ENCODE peak calls at places on chromosomes 11 and 22, in nine cellular contexts. N, H, R, J, O, D, G, Z and L are unnamed samples.

GRCh38 chr11:33315822-33316221 is 58.6 kb downstream of the HIPK3 start:
- DNase-seq in N (no peak), H (no peak), R (no peak), J (no peak), O (no peak), D (no peak), G (no peak), Z (no peak), L (no peak)

GRCh38 chr11:27462543-27462942 is 10.0 kb downstream of the LGR4 start:
- DNase-seq in N (no peak), H (no peak), R (no peak), J (no peak), O (no peak), D (no peak), G (no peak), Z (no peak), L (peak; percentile 52)

GRCh38 chr11:20367313-20367948 is 3.9 kb downstream of the HTATIP2 start:
- DNase-seq in N (no peak), H (peak; percentile 39), R (peak; percentile 64), J (peak; percentile 95), O (peak; percentile 81), D (no peak), G (no peak), Z (peak; percentile 28), L (peak; percentile 93)

GRCh38 chr11:2516276-2517015 is 71.6 kb downstream of the KCNQ1 start:
- DNase-seq in N (no peak), H (no peak), R (no peak), J (no peak), O (no peak), D (no peak), G (no peak), Z (no peak), L (no peak)

GRCh38 chr22:47053013-47053864 is 290.8 kb downstream of the TBC1D22A start:
- DNase-seq in N (no peak), H (no peak), R (no peak), J (no peak), O (no peak), D (no peak), G (no peak), Z (no peak), L (no peak)

GRCh38 chr22:35116269-35116668 is 50.3 kb downstream of the ISX start:
- DNase-seq in N (no peak), H (no peak), R (no peak), J (no peak), O (no peak), D (no peak), G (no peak), Z (no peak), L (no peak)

GRCh38 chr11:42239102-42239501 is 779.6 kb upstream of the LRRC4C start:
- DNase-seq in N (no peak), H (no peak), R (no peak), J (peak; percentile 88), O (peak; percentile 68), D (no peak), G (no peak), Z (no peak), L (peak; percentile 17)

GRCh38 chr11:78406568-78407196 is 10.9 kb downstream of the GAB2 start:
- DNase-seq in N (no peak), H (no peak), R (no peak), J (no peak), O (no peak), D (no peak), G (no peak), Z (no peak), L (no peak)

GRCh38 chr11:16958833-16959232 is 55.4 kb downstream of the PLEKHA7 start:
- DNase-seq in N (no peak), H (no peak), R (no peak), J (no peak), O (no peak), D (no peak), G (no peak), Z (no peak), L (no peak)

GRCh38 chr11:67464411-67465189 is 4.5 kb downstream of the TMEM134 start:
- DNase-seq in N (peak; percentile 96), H (no peak), R (peak; percentile 81), J (peak; percentile 25), O (peak; percentile 95), D (peak; percentile 88), G (peak; percentile 87), Z (peak; percentile 86), L (peak; percentile 79)

GRCh38 chr22:22703715-22704114 is 59.3 kb downstream of the GGTLC2 start:
- DNase-seq in N (no peak), H (no peak), R (no peak), J (peak; percentile 96), O (no peak), D (no peak), G (no peak), Z (no peak), L (peak; percentile 76)

GRCh38 chr11:9747816-9748215 is 83.9 kb downstream of the SWAP70 start:
- DNase-seq in N (no peak), H (no peak), R (no peak), J (no peak), O (peak; percentile 77), D (no peak), G (no peak), Z (no peak), L (no peak)

GRCh38 chr22:48488611-48489456 is 1338.8 kb downstream of the BRD1 start:
- DNase-seq in N (no peak), H (no peak), R (no peak), J (no peak), O (peak; percentile 44), D (peak; percentile 72), G (no peak), Z (no peak), L (peak; percentile 24)

GRCh38 chr11:93633835-93634234 is 27.6 kb upstream of the CEP295 start:
- DNase-seq in N (no peak), H (no peak), R (no peak), J (no peak), O (no peak), D (no peak), G (no peak), Z (no peak), L (no peak)

GRCh38 chr11:44224867-44225501 is 85.0 kb downstream of the ALX4 start:
- DNase-seq in N (no peak), H (no peak), R (no peak), J (peak; percentile 58), O (no peak), D (no peak), G (no peak), Z (no peak), L (peak; percentile 57)

GRCh38 chr11:125777309-125777708 is 1.3 kb downstream of the PATE2 start:
- DNase-seq in N (no peak), H (no peak), R (no peak), J (peak; percentile 22), O (no peak), D (no peak), G (no peak), Z (no peak), L (peak; percentile 68)

GRCh38 chr11:116661056-116661455 is 111.7 kb downstream of the BUD13 start:
- DNase-seq in N (no peak), H (no peak), R (no peak), J (no peak), O (no peak), D (no peak), G (no peak), Z (no peak), L (no peak)

GRCh38 chr11:117300301-117300700 is 9.2 kb downstream of the BACE1-AS start:
- DNase-seq in N (no peak), H (no peak), R (no peak), J (peak; percentile 15), O (peak; percentile 69), D (no peak), G (no peak), Z (no peak), L (peak; percentile 52)

GRCh38 chr11:67006029-67006884 is 16.7 kb upstream of the SYT12 start:
- DNase-seq in N (peak; percentile 93), H (no peak), R (peak; percentile 62), J (peak; percentile 52), O (no peak), D (no peak), G (no peak), Z (no peak), L (peak; percentile 27)

GRCh38 chr11:99535819-99536218 is 515.1 kb downstream of the CNTN5 start:
- DNase-seq in N (no peak), H (no peak), R (no peak), J (no peak), O (no peak), D (no peak), G (no peak), Z (no peak), L (no peak)

GRCh38 chr11:6657346-6657745 is 1.7 kb upstream of the DCHS1 start:
- DNase-seq in N (no peak), H (no peak), R (no peak), J (peak; percentile 36), O (no peak), D (no peak), G (no peak), Z (no peak), L (peak; percentile 52)

GRCh38 chr11:33687733-33688479 is 12.7 kb downstream of the C11orf91 start:
- DNase-seq in N (peak; percentile 54), H (peak; percentile 65), R (peak; percentile 60), J (peak; percentile 81), O (no peak), D (no peak), G (no peak), Z (no peak), L (peak; percentile 86)

GRCh38 chr22:23503142-23503541 is 76.9 kb downstream of the IGLL1 start:
- DNase-seq in N (no peak), H (no peak), R (no peak), J (no peak), O (no peak), D (no peak), G (no peak), Z (no peak), L (no peak)

GRCh38 chr22:38572065-38572464 is 2.1 kb upstream of the DMC1 start:
- DNase-seq in N (peak; percentile 74), H (peak; percentile 56), R (peak; percentile 24), J (peak; percentile 67), O (no peak), D (no peak), G (no peak), Z (peak; percentile 2), L (peak; percentile 80)

GRCh38 chr11:129769059-129769458 is 46.6 kb upstream of the TMEM45B start:
- DNase-seq in N (no peak), H (no peak), R (no peak), J (no peak), O (no peak), D (no peak), G (no peak), Z (no peak), L (no peak)

GRCh38 chr11:111417766-111418435 is 38.8 kb upstream of the POU2AF1 start:
- DNase-seq in N (peak; percentile 94), H (peak; percentile 20), R (no peak), J (peak; percentile 90), O (peak; percentile 94), D (no peak), G (peak; percentile 47), Z (no peak), L (peak; percentile 48)

GRCh38 chr22:42655693-42656092 is 6.5 kb upstream of the CYB5R3 start:
- DNase-seq in N (peak; percentile 89), H (no peak), R (no peak), J (no peak), O (no peak), D (no peak), G (no peak), Z (no peak), L (no peak)

GRCh38 chr22:27554841-27555456 is 246.6 kb downstream of the MN1 start:
- DNase-seq in N (no peak), H (no peak), R (no peak), J (peak; percentile 17), O (no peak), D (no peak), G (no peak), Z (no peak), L (peak; percentile 65)

GRCh38 chr11:87324817-87325489 is 287.2 kb downstream of the TMEM135 start:
- DNase-seq in N (no peak), H (no peak), R (no peak), J (no peak), O (no peak), D (no peak), G (no peak), Z (no peak), L (no peak)